ENCODE peak calls at places on chromosomes 4 and X, in four cellular contexts. G is K562, X is HCT116, A is WTC11. T is an unnamed sample.

GRCh38 chr4:57103051-57103450 is 7.1 kb downstream of the IGFBP7 start:
- DNase-seq in G (no peak), X (no peak), A (no peak), T (no peak)

GRCh38 chr4:143335979-143336827 is 473 bp upstream of the GAB1 start:
- DNase-seq in G (peak), X (no peak), A (peak), T (peak)

GRCh38 chrX:69179380-69179911 is 14.2 kb upstream of the PJA1 start:
- DNase-seq in G (no peak), X (no peak), A (peak), T (no peak)

GRCh38 chrX:38275615-38276014 is 51.7 kb downstream of the RPGR start:
- DNase-seq in G (no peak), X (peak), A (no peak), T (peak)

GRCh38 chr4:20044502-20044911 is 207.2 kb upstream of the SLIT2 start:
- DNase-seq in G (no peak), X (no peak), A (no peak), T (no peak)

GRCh38 chrX:8657883-8658282 is 74.1 kb downstream of the ANOS1 start:
- DNase-seq in G (no peak), X (no peak), A (no peak), T (peak)

GRCh38 chr4:169266661-169267060 is 4.1 kb downstream of the SH3RF1 start:
- DNase-seq in G (no peak), X (no peak), A (no peak), T (no peak)

GRCh38 chrX:111506826-111507225 is 4.6 kb upstream of the SERTM2 start:
- DNase-seq in G (no peak), X (no peak), A (no peak), T (no peak)

GRCh38 chr4:37762294-37763163 is 64.0 kb upstream of the PGM2 start:
- DNase-seq in G (no peak), X (peak), A (peak), T (peak)

GRCh38 chr4:16745009-16745408 is 153.4 kb downstream of the LDB2 start:
- DNase-seq in G (no peak), X (no peak), A (no peak), T (no peak)

GRCh38 chr4:182795446-182796238 is 121.5 kb downstream of the DCTD start:
- DNase-seq in G (no peak), X (no peak), A (no peak), T (no peak)

GRCh38 chrX:119990995-119991787 is 47.6 kb upstream of the NKAP start:
- DNase-seq in G (no peak), X (no peak), A (peak), T (peak)

GRCh38 chrX:33133320-33133719 is 78.0 kb downstream of the DMD start:
- DNase-seq in G (no peak), X (no peak), A (no peak), T (no peak)

GRCh38 chr4:156686120-156686519 is 285.5 kb downstream of the PDGFC start:
- DNase-seq in G (no peak), X (no peak), A (no peak), T (no peak)

GRCh38 chrX:56089376-56089775 is 142.8 kb upstream of the KLF8 start:
- DNase-seq in G (no peak), X (no peak), A (no peak), T (no peak)

GRCh38 chr4:76748649-76749048 is 149.3 kb downstream of the SOWAHB start:
- DNase-seq in G (no peak), X (no peak), A (no peak), T (peak)

DNA sequence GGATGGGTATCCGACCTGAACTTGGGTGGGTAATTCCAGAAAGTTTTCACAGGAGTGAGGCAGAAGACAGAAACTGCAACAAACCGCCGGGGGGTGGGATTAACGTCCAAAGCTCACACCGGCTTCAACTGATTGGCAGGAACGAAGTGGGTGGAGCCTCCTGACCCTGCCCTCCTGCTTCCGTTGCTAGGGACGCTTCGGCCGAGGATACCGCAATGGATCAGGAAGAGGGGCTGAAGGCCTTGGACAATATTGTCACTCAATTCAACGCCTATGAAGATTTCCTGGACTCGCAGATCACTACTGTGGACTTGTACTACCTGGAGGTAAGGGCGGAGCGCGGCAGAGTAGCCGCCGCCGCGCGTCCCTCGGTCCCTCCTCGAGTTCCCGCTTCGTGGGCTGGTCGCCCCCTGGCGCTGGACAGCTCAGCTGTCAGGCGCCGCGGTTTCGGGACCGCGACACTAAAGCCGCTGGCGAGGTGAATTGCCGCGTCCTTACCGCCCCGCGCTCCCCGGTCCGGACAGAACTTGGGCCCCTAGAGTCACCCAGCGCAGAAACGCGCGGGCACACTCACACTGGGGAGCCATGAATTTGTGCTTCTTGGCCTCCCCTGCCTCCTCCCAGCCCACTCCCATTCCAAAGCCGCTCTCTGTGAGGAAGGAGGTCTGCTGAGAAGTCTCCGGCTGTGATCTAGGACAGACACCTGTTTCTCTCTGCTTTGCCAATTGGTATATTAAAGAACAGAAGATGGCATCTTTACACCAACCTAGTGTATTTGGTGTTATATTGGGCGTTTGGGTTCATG is at the start of gene CFAP299:
- DNase-seq in G (peak), X (peak), A (peak), T (peak)
- TF ChIP-seq MAX in G (peak), X (no peak), A (no peak), T (no peak)

DNA sequence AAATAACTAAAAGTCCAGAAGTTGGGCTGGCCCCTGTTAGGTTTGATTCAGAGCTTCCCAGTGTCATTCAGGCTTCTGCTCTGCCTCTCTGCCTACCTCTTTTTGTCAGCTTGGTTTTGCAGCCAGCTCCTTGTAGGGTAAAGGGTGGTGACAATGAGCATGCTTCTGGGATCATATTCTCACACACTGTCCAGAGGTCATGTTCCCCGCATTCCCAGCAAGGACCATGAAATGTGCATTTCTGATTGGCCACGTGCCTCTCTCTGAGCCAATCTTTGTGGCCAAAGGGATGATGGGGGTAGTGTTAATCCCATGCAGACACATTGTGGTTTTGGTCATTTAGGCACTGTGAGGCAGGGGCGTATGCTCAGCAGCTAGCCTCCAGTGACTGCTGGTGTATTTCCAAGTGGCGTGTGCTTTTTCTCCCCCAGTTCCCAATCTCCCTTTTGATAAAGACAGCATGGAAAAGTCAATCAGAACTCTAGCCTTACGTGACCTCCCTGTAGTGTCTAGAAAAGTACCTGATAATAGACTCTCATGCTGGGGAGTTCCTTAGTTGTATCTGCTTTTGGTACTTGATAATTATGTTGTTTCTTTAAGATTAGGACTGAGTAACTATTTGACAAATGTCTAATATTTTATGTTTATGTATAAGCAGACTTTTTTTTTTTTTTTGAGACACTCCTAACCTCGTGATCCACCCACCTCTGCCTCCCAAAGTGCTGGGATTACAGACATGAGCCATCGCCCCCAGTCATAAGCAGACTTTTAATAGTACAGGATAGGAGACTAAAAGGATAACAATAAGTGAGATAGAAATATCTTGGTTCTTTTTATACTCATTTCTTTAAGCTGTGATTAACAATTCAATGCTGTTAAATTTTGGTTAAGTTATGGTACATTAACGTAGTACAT is 57.8 kb downstream of the KIAA0232 start:
- DNase-seq in G (peak), X (no peak), A (no peak), T (peak)
- TF ChIP-seq MAX in G (peak), X (no peak), A (no peak), T (no peak)

DNA sequence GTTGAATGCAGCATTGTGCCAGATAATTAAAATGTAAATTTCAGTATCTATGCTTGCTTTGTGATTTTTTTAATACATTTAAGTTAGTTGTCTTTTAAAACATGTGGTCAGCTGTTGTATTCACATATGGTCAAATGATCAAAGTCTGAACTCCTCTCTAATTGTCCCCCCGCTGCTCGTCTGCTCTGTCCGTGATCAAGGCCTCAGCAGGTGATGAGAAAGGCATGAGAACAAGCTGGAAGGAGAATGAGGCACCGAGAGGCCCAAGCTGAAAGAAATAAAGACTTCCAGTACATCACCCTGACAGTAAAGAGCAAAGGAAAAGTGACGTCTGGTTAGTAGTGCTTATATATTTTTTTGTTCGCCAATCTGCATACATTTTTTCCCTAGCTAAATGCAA is 181.3 kb downstream of the ZIC3 start:
- DNase-seq in G (no peak), X (no peak), A (peak), T (no peak)
- TF ChIP-seq MAX in G (no peak), X (no peak), A (no peak), T (no peak)

GRCh38 chr4:40736910-40737309 is 12.8 kb upstream of the NSUN7 start:
- DNase-seq in G (no peak), X (peak), A (no peak), T (peak)
- TF ChIP-seq MAX in G (no peak), X (no peak), A (no peak), T (no peak)

GRCh38 chrX:27381419-27381818 is 81.7 kb downstream of the PPP4R3C start:
- DNase-seq in G (no peak), X (no peak), A (no peak), T (no peak)
- TF ChIP-seq MAX in G (no peak), X (no peak), A (no peak), T (no peak)

GRCh38 chrX:139246295-139246694 is 284.2 kb upstream of the F9 start:
- DNase-seq in G (no peak), X (no peak), A (no peak), T (no peak)
- TF ChIP-seq MAX in G (no peak), X (no peak), A (no peak), T (no peak)

GRCh38 chr4:1511441-1512041 is 105.3 kb upstream of the NKX1-1 start:
- DNase-seq in G (peak), X (peak), A (peak), T (peak)
- TF ChIP-seq MAX in G (peak), X (no peak), A (no peak), T (peak)

DNA sequence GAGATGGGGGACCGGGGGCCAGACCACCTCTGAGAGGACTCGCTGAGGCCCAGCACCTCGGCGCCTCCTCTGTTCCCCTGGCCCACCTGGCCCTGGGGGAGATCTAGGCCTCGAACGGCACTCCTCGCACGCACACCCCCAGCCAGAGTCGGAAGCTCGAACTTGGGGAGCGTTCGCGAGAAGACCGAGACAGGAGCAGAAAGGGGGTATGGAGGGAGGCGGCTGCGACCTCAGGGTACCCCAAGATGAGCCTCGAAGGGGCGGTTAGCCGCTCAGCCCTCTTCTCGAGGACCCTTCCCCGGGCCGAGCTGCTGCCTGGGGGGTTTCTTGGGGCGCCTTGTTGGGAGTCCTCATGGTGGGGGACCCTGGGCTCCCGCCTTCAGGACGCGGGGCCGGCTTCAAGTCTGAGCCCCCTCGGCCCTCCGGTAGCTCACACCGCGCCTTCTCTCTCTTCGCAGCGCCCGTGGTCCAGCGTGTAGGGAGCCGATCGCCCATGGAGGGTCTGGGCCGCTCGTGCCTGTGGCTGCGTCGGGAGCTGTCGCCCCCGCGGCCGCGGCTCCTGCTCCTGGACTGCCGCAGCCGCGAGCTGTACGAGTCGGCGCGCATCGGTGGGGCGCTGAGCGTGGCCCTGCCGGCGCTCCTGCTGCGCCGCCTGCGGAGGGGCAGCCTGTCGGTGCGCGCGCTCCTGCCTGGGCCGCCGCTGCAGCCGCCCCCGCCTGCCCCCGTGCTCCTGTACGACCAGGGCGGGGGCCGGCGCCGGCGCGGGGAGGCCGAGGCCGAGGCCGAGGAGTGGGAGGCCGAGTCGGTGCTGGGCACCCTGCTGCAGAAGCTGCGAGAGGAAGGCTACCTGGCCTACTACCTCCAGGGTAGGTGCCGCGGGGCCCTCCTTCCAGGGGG is 706 bp downstream of the DUSP9 start:
- DNase-seq in G (no peak), X (no peak), A (no peak), T (no peak)
- TF ChIP-seq MAX in G (no peak), X (no peak), A (no peak), T (no peak)

T was measured in NB4.